ENCODE peak calls at places on chromosomes 12 and 14, in five cellular contexts. R is iPS-NIHi11; Z is H54; P is stimulated activated CD8-positive, alpha-beta memory T cell treated with anti-CD3 and anti-CD28 coated beads, Interleukin-7, amount 100 ng/mL, for 48 hours; M is A549. S is an unnamed sample.
A peak's percentile ranks its signal among the peaks of the same experiment; 100 is the strongest.

GRCh38 chr14:54902521-54903420 is at the start of gene GCH1:
- DNase-seq in R (peak; percentile 93), Z (peak; percentile 52), P (peak; percentile 56), M (peak; percentile 71), S (peak; percentile 90)

GRCh38 chr14:28763914-28764848 is 2.4 kb upstream of the FOXG1 start:
- DNase-seq in R (no peak), Z (no peak), P (no peak), M (no peak), S (no peak)

GRCh38 chr14:104887623-104888488 is 22.8 kb downstream of the CEP170B start:
- DNase-seq in R (peak; percentile 8), Z (no peak), P (no peak), M (no peak), S (peak; percentile 29)

GRCh38 chr12:89101440-89101839 is 250.9 kb downstream of the DUSP6 start:
- DNase-seq in R (no peak), Z (no peak), P (no peak), M (no peak), S (no peak)

GRCh38 chr12:106081606-106082005 is 57.1 kb downstream of the NUAK1 start:
- DNase-seq in R (no peak), Z (no peak), P (no peak), M (no peak), S (peak; percentile 67)

GRCh38 chr14:51539571-51540037 is 112.1 kb upstream of the FRMD6 start:
- DNase-seq in R (peak; percentile 38), Z (peak; percentile 23), P (no peak), M (peak; percentile 59), S (no peak)

GRCh38 chr14:75303415-75303814 is 24.8 kb downstream of the FOS start:
- DNase-seq in R (peak; percentile 75), Z (no peak), P (no peak), M (peak; percentile 82), S (peak; percentile 62)

GRCh38 chr14:35254736-35255135 is 37.4 kb upstream of the PSMA6 start:
- DNase-seq in R (no peak), Z (no peak), P (peak; percentile 6), M (no peak), S (no peak)

GRCh38 chr14:23485311-23485710 is 15.8 kb downstream of the NGDN start:
- DNase-seq in R (no peak), Z (no peak), P (no peak), M (no peak), S (no peak)

GRCh38 chr14:102848830-102849521 is 71.7 kb downstream of the TRAF3 start:
- DNase-seq in R (no peak), Z (no peak), P (no peak), M (no peak), S (no peak)

GRCh38 chr14:60313093-60313492 is 64.1 kb downstream of the PPM1A start:
- DNase-seq in R (no peak), Z (no peak), P (no peak), M (no peak), S (no peak)

GRCh38 chr12:56020437-56021189 is at the start of gene IKZF4:
- DNase-seq in R (peak; percentile 69), Z (no peak), P (no peak), M (no peak), S (peak; percentile 72)

GRCh38 chr14:96027356-96028335 is 11.5 kb upstream of the C14orf132 start:
- DNase-seq in R (no peak), Z (no peak), P (no peak), M (no peak), S (no peak)

GRCh38 chr12:132559652-132560420 is 50.5 kb downstream of the LRCOL1 start:
- DNase-seq in R (peak; percentile 98), Z (peak; percentile 88), P (peak; percentile 34), M (peak; percentile 53), S (peak; percentile 83)

GRCh38 chr12:47894652-47895051 is 10.1 kb downstream of the VDR start:
- DNase-seq in R (no peak), Z (no peak), P (no peak), M (no peak), S (no peak)

GRCh38 chr14:100662850-100663527 is 63.7 kb upstream of the DLK1 start:
- DNase-seq in R (peak; percentile 84), Z (peak; percentile 69), P (peak; percentile 24), M (peak; percentile 75), S (peak; percentile 74)

GRCh38 chr12:5467941-5468340 is 36.0 kb downstream of the NTF3 start:
- DNase-seq in R (no peak), Z (no peak), P (no peak), M (no peak), S (no peak)

GRCh38 chr14:100149789-100150611 is 9.4 kb downstream of the DEGS2 start:
- DNase-seq in R (peak; percentile 49), Z (no peak), P (no peak), M (no peak), S (no peak)

GRCh38 chr14:91496790-91497189 is 13.3 kb downstream of the PPP4R3A start:
- DNase-seq in R (no peak), Z (no peak), P (no peak), M (no peak), S (no peak)

GRCh38 chr12:132488127-132489077 is 1.5 kb upstream of the FBRSL1 start:
- DNase-seq in R (no peak), Z (no peak), P (no peak), M (no peak), S (no peak)

GRCh38 chr12:68163546-68164210 is 4.1 kb upstream of the IFNG start:
- DNase-seq in R (no peak), Z (no peak), P (no peak), M (no peak), S (no peak)

GRCh38 chr12:5392961-5393360 is 38.9 kb upstream of the NTF3 start:
- DNase-seq in R (no peak), Z (no peak), P (no peak), M (no peak), S (no peak)

GRCh38 chr14:100295376-100296105 is 10.7 kb downstream of the SLC25A29 start:
- DNase-seq in R (no peak), Z (no peak), P (no peak), M (no peak), S (no peak)

GRCh38 chr14:23817164-23817767 is 136.3 kb upstream of the DHRS4 start:
- DNase-seq in R (no peak), Z (no peak), P (no peak), M (no peak), S (no peak)

GRCh38 chr12:53990311-53991076 is 5.5 kb downstream of the HOXC10 start:
- DNase-seq in R (no peak), Z (no peak), P (no peak), M (no peak), S (no peak)

GRCh38 chr14:74976264-74977113 is 21.1 kb upstream of the PGF start:
- DNase-seq in R (no peak), Z (no peak), P (no peak), M (no peak), S (no peak)

GRCh38 chr14:37946819-37947218 is 260.9 kb upstream of the SSTR1 start:
- DNase-seq in R (no peak), Z (no peak), P (no peak), M (no peak), S (no peak)

GRCh38 chr12:131573631-131574396 is 137.1 kb upstream of the SFSWAP start:
- DNase-seq in R (no peak), Z (no peak), P (no peak), M (no peak), S (no peak)

GRCh38 chr12:65672441-65672840 is 151.8 kb upstream of the HMGA2 start:
- DNase-seq in R (no peak), Z (no peak), P (no peak), M (no peak), S (no peak)

GRCh38 chr12:83889745-83890144 is 1022.9 kb downstream of the SLC6A15 start:
- DNase-seq in R (no peak), Z (no peak), P (no peak), M (no peak), S (no peak)

GRCh38 chr12:122018457-122018856 is 3.2 kb upstream of the BCL7A start:
- DNase-seq in R (no peak), Z (no peak), P (no peak), M (no peak), S (no peak)

GRCh38 chr12:50099302-50100008 is 4.4 kb upstream of the GPD1 start:
- DNase-seq in R (no peak), Z (peak; percentile 74), P (no peak), M (no peak), S (no peak)

GRCh38 chr12:60684988-60685655 is 1089.3 kb downstream of the SLC16A7 start:
- DNase-seq in R (no peak), Z (no peak), P (no peak), M (no peak), S (peak; percentile 7)

GRCh38 chr12:110766311-110767154 is 23.8 kb upstream of the PPP1CC start:
- DNase-seq in R (no peak), Z (no peak), P (no peak), M (no peak), S (no peak)

S was measured in Caco-2.